ENCODE peak calls at places on chromosomes 4 and X, in four cellular contexts. P is activated CD4-positive, alpha-beta T cell treated with anti-CD3 and anti-CD28 coated beads, Interleukin-2, amount 10 ng/mL, durations not matched to agents 7 days and 5 days; Z is mucosa of descending colon; L is Right ventricle myocardium superior. F is an unnamed sample.

GRCh38 chr4:18022572-18023039 is 1.1 kb upstream of the LCORL start:
- DNase-seq in Z (no peak), P (no peak), L (no peak), F (no peak)

GRCh38 chr4:183165371-183165770 is 66.3 kb downstream of the WWC2 start:
- DNase-seq in P (no peak), Z (no peak), L (no peak), F (no peak)

GRCh38 chrX:132092439-132093065 is 35.3 kb downstream of the FRMD7 start:
- DNase-seq in Z (no peak), L (no peak), P (peak), F (peak)

GRCh38 chrX:39164212-39164611 is 363.0 kb downstream of the MID1IP1 start:
- DNase-seq in L (no peak), Z (no peak), P (no peak), F (no peak)

GRCh38 chrX:70481871-70482270 is 37.2 kb downstream of the DLG3 start:
- DNase-seq in P (no peak), Z (no peak), L (no peak), F (no peak)

GRCh38 chrX:20294957-20295356 is 28.2 kb upstream of the RPS6KA3 start:
- DNase-seq in P (no peak), L (no peak), Z (no peak), F (no peak)

GRCh38 chr4:67052981-67053380 is 492.3 kb downstream of the CENPC start:
- DNase-seq in L (no peak), Z (no peak), P (no peak), F (no peak)

GRCh38 chr4:100417565-100417964 is 100.3 kb downstream of the EMCN start:
- DNase-seq in L (no peak), P (no peak), Z (no peak), F (peak)

GRCh38 chr4:113222006-113222405 is 172.6 kb downstream of the ANK2 start:
- DNase-seq in P (no peak), Z (no peak), L (no peak), F (no peak)

GRCh38 chr4:1748465-1748995 is 27.2 kb downstream of the TACC3 start:
- DNase-seq in L (peak), P (peak), Z (peak), F (peak)

GRCh38 chr4:42610941-42611340 is 46.0 kb downstream of the ATP8A1 start:
- DNase-seq in L (no peak), P (no peak), Z (no peak), F (no peak)

F was measured in LHCN-M2.